ENCODE peak calls at places on chromosome 6, in nine cellular contexts. One of them, this sample, is unnamed.

GRCh38 chr6:18359237-18359885 is 27.8 kb upstream of the RNF144B start:
- DNase-seq in caudate nucleus: no peak
- DNase-seq in H4: no peak
- DNase-seq in stimulated activated CD4-positive, alpha-beta T cell treated with anti-CD3 and anti-CD28 coated beads, Interleukin-2, amount 100 ng/mL, for 48 hours: no peak
- DNase-seq in H54: no peak
- DNase-seq in neural crest cell: no peak
- DNase-seq in fibroblast of lung: no peak
- DNase-seq in Ammon's horn: peak; percentile 49
- DNase-seq in GM23248: no peak
- DNase-seq in this sample: no peak

GRCh38 chr6:137258170-137258569 is 39.0 kb upstream of the IFNGR1 start:
- DNase-seq in fibroblast of lung: no peak
- DNase-seq in H4: peak; percentile 56
- DNase-seq in GM23248: no peak
- DNase-seq in caudate nucleus: no peak
- DNase-seq in neural crest cell: no peak
- DNase-seq in stimulated activated CD4-positive, alpha-beta T cell treated with anti-CD3 and anti-CD28 coated beads, Interleukin-2, amount 100 ng/mL, for 48 hours: no peak
- DNase-seq in Ammon's horn: no peak
- DNase-seq in H54: no peak
- DNase-seq in this sample: no peak

GRCh38 chr6:14664616-14665315 is 547.2 kb downstream of the CD83 start:
- DNase-seq in caudate nucleus: no peak
- DNase-seq in H4: no peak
- DNase-seq in GM23248: peak; percentile 50
- DNase-seq in fibroblast of lung: no peak
- DNase-seq in H54: peak; percentile 29
- DNase-seq in neural crest cell: peak; percentile 8
- DNase-seq in Ammon's horn: no peak
- DNase-seq in stimulated activated CD4-positive, alpha-beta T cell treated with anti-CD3 and anti-CD28 coated beads, Interleukin-2, amount 100 ng/mL, for 48 hours: no peak
- DNase-seq in this sample: no peak

GRCh38 chr6:143536866-143537691 is 25.6 kb upstream of the FUCA2 start:
- DNase-seq in caudate nucleus: peak; percentile 37
- DNase-seq in stimulated activated CD4-positive, alpha-beta T cell treated with anti-CD3 and anti-CD28 coated beads, Interleukin-2, amount 100 ng/mL, for 48 hours: peak; percentile 52
- DNase-seq in GM23248: peak; percentile 81
- DNase-seq in H54: no peak
- DNase-seq in neural crest cell: peak; percentile 57
- DNase-seq in Ammon's horn: peak; percentile 69
- DNase-seq in fibroblast of lung: peak; percentile 61
- DNase-seq in H4: peak; percentile 14
- DNase-seq in this sample: peak; percentile 70

GRCh38 chr6:17165383-17165782 is 63.5 kb downstream of the STMND1 start:
- DNase-seq in fibroblast of lung: peak; percentile 55
- DNase-seq in stimulated activated CD4-positive, alpha-beta T cell treated with anti-CD3 and anti-CD28 coated beads, Interleukin-2, amount 100 ng/mL, for 48 hours: no peak
- DNase-seq in Ammon's horn: peak; percentile 3
- DNase-seq in caudate nucleus: no peak
- DNase-seq in H54: no peak
- DNase-seq in neural crest cell: no peak
- DNase-seq in GM23248: peak; percentile 51
- DNase-seq in H4: no peak
- DNase-seq in this sample: no peak

GRCh38 chr6:117451607-117452164 is 25.9 kb upstream of the ROS1 start:
- DNase-seq in caudate nucleus: no peak
- DNase-seq in GM23248: peak; percentile 14
- DNase-seq in fibroblast of lung: peak; percentile 51
- DNase-seq in H4: peak; percentile 8
- DNase-seq in neural crest cell: no peak
- DNase-seq in Ammon's horn: no peak
- DNase-seq in H54: no peak
- DNase-seq in stimulated activated CD4-positive, alpha-beta T cell treated with anti-CD3 and anti-CD28 coated beads, Interleukin-2, amount 100 ng/mL, for 48 hours: no peak
- DNase-seq in this sample: no peak

GRCh38 chr6:4008324-4009047 is 70.5 kb downstream of the FAM217A start:
- DNase-seq in H4: peak; percentile 86
- DNase-seq in GM23248: peak; percentile 94
- DNase-seq in H54: no peak
- DNase-seq in stimulated activated CD4-positive, alpha-beta T cell treated with anti-CD3 and anti-CD28 coated beads, Interleukin-2, amount 100 ng/mL, for 48 hours: no peak
- DNase-seq in Ammon's horn: peak; percentile 61
- DNase-seq in neural crest cell: no peak
- DNase-seq in fibroblast of lung: peak; percentile 94
- DNase-seq in caudate nucleus: no peak
- DNase-seq in this sample: peak; percentile 68

GRCh38 chr6:37441651-37442050 is 8.6 kb downstream of the CMTR1 start:
- DNase-seq in Ammon's horn: no peak
- DNase-seq in H54: no peak
- DNase-seq in caudate nucleus: no peak
- DNase-seq in H4: no peak
- DNase-seq in stimulated activated CD4-positive, alpha-beta T cell treated with anti-CD3 and anti-CD28 coated beads, Interleukin-2, amount 100 ng/mL, for 48 hours: no peak
- DNase-seq in neural crest cell: no peak
- DNase-seq in fibroblast of lung: no peak
- DNase-seq in GM23248: no peak
- DNase-seq in this sample: no peak

GRCh38 chr6:51844391-51844735 is 243.1 kb downstream of the PKHD1 start:
- DNase-seq in stimulated activated CD4-positive, alpha-beta T cell treated with anti-CD3 and anti-CD28 coated beads, Interleukin-2, amount 100 ng/mL, for 48 hours: no peak
- DNase-seq in H4: no peak
- DNase-seq in Ammon's horn: no peak
- DNase-seq in caudate nucleus: no peak
- DNase-seq in fibroblast of lung: no peak
- DNase-seq in H54: no peak
- DNase-seq in neural crest cell: no peak
- DNase-seq in GM23248: no peak
- DNase-seq in this sample: peak; percentile 84

GRCh38 chr6:96939019-96939805 is 14.7 kb downstream of the KLHL32 start:
- DNase-seq in caudate nucleus: no peak
- DNase-seq in GM23248: peak; percentile 54
- DNase-seq in neural crest cell: no peak
- DNase-seq in H4: peak; percentile 8
- DNase-seq in fibroblast of lung: peak; percentile 47
- DNase-seq in H54: no peak
- DNase-seq in stimulated activated CD4-positive, alpha-beta T cell treated with anti-CD3 and anti-CD28 coated beads, Interleukin-2, amount 100 ng/mL, for 48 hours: no peak
- DNase-seq in Ammon's horn: peak; percentile 79
- DNase-seq in this sample: peak; percentile 80

GRCh38 chr6:139172151-139172550 is 37.3 kb downstream of the HECA start:
- DNase-seq in fibroblast of lung: no peak
- DNase-seq in stimulated activated CD4-positive, alpha-beta T cell treated with anti-CD3 and anti-CD28 coated beads, Interleukin-2, amount 100 ng/mL, for 48 hours: no peak
- DNase-seq in GM23248: no peak
- DNase-seq in Ammon's horn: no peak
- DNase-seq in H54: no peak
- DNase-seq in H4: no peak
- DNase-seq in caudate nucleus: no peak
- DNase-seq in neural crest cell: no peak
- DNase-seq in this sample: no peak

GRCh38 chr6:62613920-62614319 is 327.9 kb upstream of the KHDRBS2 start:
- DNase-seq in neural crest cell: no peak
- DNase-seq in GM23248: no peak
- DNase-seq in H54: no peak
- DNase-seq in fibroblast of lung: no peak
- DNase-seq in H4: no peak
- DNase-seq in stimulated activated CD4-positive, alpha-beta T cell treated with anti-CD3 and anti-CD28 coated beads, Interleukin-2, amount 100 ng/mL, for 48 hours: no peak
- DNase-seq in Ammon's horn: no peak
- DNase-seq in caudate nucleus: no peak
- DNase-seq in this sample: no peak

GRCh38 chr6:68826501-68826900 is 191.4 kb downstream of the ADGRB3 start:
- DNase-seq in fibroblast of lung: peak; percentile 15
- DNase-seq in Ammon's horn: no peak
- DNase-seq in H4: no peak
- DNase-seq in neural crest cell: no peak
- DNase-seq in stimulated activated CD4-positive, alpha-beta T cell treated with anti-CD3 and anti-CD28 coated beads, Interleukin-2, amount 100 ng/mL, for 48 hours: no peak
- DNase-seq in GM23248: no peak
- DNase-seq in caudate nucleus: no peak
- DNase-seq in H54: no peak
- DNase-seq in this sample: no peak

GRCh38 chr6:138267971-138268895 is 49.9 kb upstream of the PBOV1 start:
- DNase-seq in H4: no peak
- DNase-seq in caudate nucleus: no peak
- DNase-seq in stimulated activated CD4-positive, alpha-beta T cell treated with anti-CD3 and anti-CD28 coated beads, Interleukin-2, amount 100 ng/mL, for 48 hours: no peak
- DNase-seq in Ammon's horn: no peak
- DNase-seq in H54: no peak
- DNase-seq in GM23248: no peak
- DNase-seq in fibroblast of lung: no peak
- DNase-seq in neural crest cell: no peak
- DNase-seq in this sample: peak; percentile 74

GRCh38 chr6:169292340-169293124 is 38.9 kb upstream of the THBS2 start:
- DNase-seq in H54: peak; percentile 22
- DNase-seq in caudate nucleus: no peak
- DNase-seq in H4: peak; percentile 29
- DNase-seq in Ammon's horn: no peak
- DNase-seq in fibroblast of lung: peak; percentile 94
- DNase-seq in neural crest cell: no peak
- DNase-seq in GM23248: peak; percentile 94
- DNase-seq in stimulated activated CD4-positive, alpha-beta T cell treated with anti-CD3 and anti-CD28 coated beads, Interleukin-2, amount 100 ng/mL, for 48 hours: no peak
- DNase-seq in this sample: peak; percentile 95

GRCh38 chr6:157462956-157463742 is 82.2 kb downstream of the ZDHHC14 start:
- DNase-seq in neural crest cell: no peak
- DNase-seq in stimulated activated CD4-positive, alpha-beta T cell treated with anti-CD3 and anti-CD28 coated beads, Interleukin-2, amount 100 ng/mL, for 48 hours: no peak
- DNase-seq in H54: no peak
- DNase-seq in Ammon's horn: no peak
- DNase-seq in fibroblast of lung: no peak
- DNase-seq in caudate nucleus: no peak
- DNase-seq in GM23248: no peak
- DNase-seq in H4: no peak
- DNase-seq in this sample: no peak

GRCh38 chr6:53829698-53830221 is 35.0 kb downstream of the LRRC1 start:
- DNase-seq in H4: no peak
- DNase-seq in stimulated activated CD4-positive, alpha-beta T cell treated with anti-CD3 and anti-CD28 coated beads, Interleukin-2, amount 100 ng/mL, for 48 hours: no peak
- DNase-seq in caudate nucleus: no peak
- DNase-seq in Ammon's horn: no peak
- DNase-seq in GM23248: no peak
- DNase-seq in H54: no peak
- DNase-seq in fibroblast of lung: no peak
- DNase-seq in neural crest cell: no peak
- DNase-seq in this sample: no peak

GRCh38 chr6:18423426-18423825 is 36.3 kb downstream of the RNF144B start:
- DNase-seq in fibroblast of lung: no peak
- DNase-seq in GM23248: no peak
- DNase-seq in caudate nucleus: no peak
- DNase-seq in stimulated activated CD4-positive, alpha-beta T cell treated with anti-CD3 and anti-CD28 coated beads, Interleukin-2, amount 100 ng/mL, for 48 hours: no peak
- DNase-seq in H54: no peak
- DNase-seq in Ammon's horn: no peak
- DNase-seq in neural crest cell: no peak
- DNase-seq in H4: no peak
- DNase-seq in this sample: no peak

GRCh38 chr6:3363296-3364025 is 93.4 kb downstream of the SLC22A23 start:
- DNase-seq in GM23248: no peak
- DNase-seq in neural crest cell: no peak
- DNase-seq in Ammon's horn: no peak
- DNase-seq in fibroblast of lung: no peak
- DNase-seq in stimulated activated CD4-positive, alpha-beta T cell treated with anti-CD3 and anti-CD28 coated beads, Interleukin-2, amount 100 ng/mL, for 48 hours: no peak
- DNase-seq in H4: no peak
- DNase-seq in H54: no peak
- DNase-seq in caudate nucleus: no peak
- DNase-seq in this sample: peak; percentile 66

GRCh38 chr6:130293800-130294199 is 71.0 kb upstream of the SAMD3 start:
- DNase-seq in Ammon's horn: peak; percentile 27
- DNase-seq in caudate nucleus: no peak
- DNase-seq in stimulated activated CD4-positive, alpha-beta T cell treated with anti-CD3 and anti-CD28 coated beads, Interleukin-2, amount 100 ng/mL, for 48 hours: no peak
- DNase-seq in neural crest cell: peak; percentile 5
- DNase-seq in H4: peak; percentile 30
- DNase-seq in fibroblast of lung: peak; percentile 74
- DNase-seq in H54: peak; percentile 8
- DNase-seq in GM23248: peak; percentile 79
- DNase-seq in this sample: peak; percentile 25

GRCh38 chr6:126672654-126673053 is 332.7 kb downstream of the CENPW start:
- DNase-seq in Ammon's horn: no peak
- DNase-seq in GM23248: peak; percentile 40
- DNase-seq in caudate nucleus: no peak
- DNase-seq in fibroblast of lung: peak; percentile 73
- DNase-seq in H54: no peak
- DNase-seq in H4: no peak
- DNase-seq in stimulated activated CD4-positive, alpha-beta T cell treated with anti-CD3 and anti-CD28 coated beads, Interleukin-2, amount 100 ng/mL, for 48 hours: no peak
- DNase-seq in neural crest cell: no peak
- DNase-seq in this sample: no peak

GRCh38 chr6:127518710-127519468 is at the start of gene MTCL3:
- DNase-seq in caudate nucleus: peak; percentile 70
- DNase-seq in GM23248: peak; percentile 77
- DNase-seq in stimulated activated CD4-positive, alpha-beta T cell treated with anti-CD3 and anti-CD28 coated beads, Interleukin-2, amount 100 ng/mL, for 48 hours: peak; percentile 46
- DNase-seq in H54: no peak
- DNase-seq in H4: peak; percentile 74
- DNase-seq in Ammon's horn: peak; percentile 61
- DNase-seq in fibroblast of lung: peak; percentile 68
- DNase-seq in neural crest cell: peak; percentile 71
- DNase-seq in this sample: peak; percentile 91

GRCh38 chr6:5677219-5678000 is 329.3 kb downstream of the NRN1 start:
- DNase-seq in neural crest cell: no peak
- DNase-seq in H4: no peak
- DNase-seq in fibroblast of lung: no peak
- DNase-seq in Ammon's horn: no peak
- DNase-seq in GM23248: peak; percentile 35
- DNase-seq in H54: no peak
- DNase-seq in stimulated activated CD4-positive, alpha-beta T cell treated with anti-CD3 and anti-CD28 coated beads, Interleukin-2, amount 100 ng/mL, for 48 hours: no peak
- DNase-seq in caudate nucleus: no peak
- DNase-seq in this sample: no peak

GRCh38 chr6:14396826-14397517 is 279.4 kb downstream of the CD83 start:
- DNase-seq in neural crest cell: no peak
- DNase-seq in GM23248: peak; percentile 66
- DNase-seq in H54: peak; percentile 79
- DNase-seq in Ammon's horn: no peak
- DNase-seq in fibroblast of lung: peak; percentile 54
- DNase-seq in stimulated activated CD4-positive, alpha-beta T cell treated with anti-CD3 and anti-CD28 coated beads, Interleukin-2, amount 100 ng/mL, for 48 hours: no peak
- DNase-seq in H4: no peak
- DNase-seq in caudate nucleus: no peak
- DNase-seq in this sample: no peak

GRCh38 chr6:154403803-154404202 is 47.2 kb upstream of the IPCEF1 start:
- DNase-seq in fibroblast of lung: peak; percentile 85
- DNase-seq in Ammon's horn: peak; percentile 25
- DNase-seq in stimulated activated CD4-positive, alpha-beta T cell treated with anti-CD3 and anti-CD28 coated beads, Interleukin-2, amount 100 ng/mL, for 48 hours: no peak
- DNase-seq in H54: peak; percentile 30
- DNase-seq in neural crest cell: no peak
- DNase-seq in H4: peak; percentile 80
- DNase-seq in caudate nucleus: no peak
- DNase-seq in GM23248: peak; percentile 67
- DNase-seq in this sample: peak; percentile 26

GRCh38 chr6:12570461-12571030 is 146.0 kb upstream of the PHACTR1 start:
- DNase-seq in H4: peak; percentile 32
- DNase-seq in Ammon's horn: peak; percentile 39
- DNase-seq in fibroblast of lung: no peak
- DNase-seq in neural crest cell: no peak
- DNase-seq in H54: no peak
- DNase-seq in stimulated activated CD4-positive, alpha-beta T cell treated with anti-CD3 and anti-CD28 coated beads, Interleukin-2, amount 100 ng/mL, for 48 hours: no peak
- DNase-seq in GM23248: peak; percentile 85
- DNase-seq in caudate nucleus: no peak
- DNase-seq in this sample: no peak

GRCh38 chr6:124131779-124132178 is 328.1 kb downstream of the NKAIN2 start:
- DNase-seq in H54: no peak
- DNase-seq in H4: peak; percentile 8
- DNase-seq in stimulated activated CD4-positive, alpha-beta T cell treated with anti-CD3 and anti-CD28 coated beads, Interleukin-2, amount 100 ng/mL, for 48 hours: no peak
- DNase-seq in GM23248: no peak
- DNase-seq in fibroblast of lung: no peak
- DNase-seq in Ammon's horn: no peak
- DNase-seq in neural crest cell: no peak
- DNase-seq in caudate nucleus: no peak
- DNase-seq in this sample: peak; percentile 7

GRCh38 chr6:158387036-158387435 is 74.8 kb downstream of the TULP4 start:
- DNase-seq in GM23248: no peak
- DNase-seq in neural crest cell: no peak
- DNase-seq in H54: no peak
- DNase-seq in fibroblast of lung: peak; percentile 26
- DNase-seq in stimulated activated CD4-positive, alpha-beta T cell treated with anti-CD3 and anti-CD28 coated beads, Interleukin-2, amount 100 ng/mL, for 48 hours: no peak
- DNase-seq in caudate nucleus: no peak
- DNase-seq in H4: no peak
- DNase-seq in Ammon's horn: no peak
- DNase-seq in this sample: no peak

GRCh38 chr6:145929037-145929633 is 35.0 kb downstream of the SHPRH start:
- DNase-seq in neural crest cell: no peak
- DNase-seq in H54: no peak
- DNase-seq in H4: peak; percentile 9
- DNase-seq in caudate nucleus: no peak
- DNase-seq in fibroblast of lung: peak; percentile 74
- DNase-seq in stimulated activated CD4-positive, alpha-beta T cell treated with anti-CD3 and anti-CD28 coated beads, Interleukin-2, amount 100 ng/mL, for 48 hours: no peak
- DNase-seq in GM23248: peak; percentile 60
- DNase-seq in Ammon's horn: peak; percentile 36
- DNase-seq in this sample: peak; percentile 6

GRCh38 chr6:159973951-159974350 is 5.1 kb downstream of the IGF2R start:
- DNase-seq in caudate nucleus: no peak
- DNase-seq in stimulated activated CD4-positive, alpha-beta T cell treated with anti-CD3 and anti-CD28 coated beads, Interleukin-2, amount 100 ng/mL, for 48 hours: no peak
- DNase-seq in GM23248: peak; percentile 79
- DNase-seq in neural crest cell: no peak
- DNase-seq in H54: no peak
- DNase-seq in H4: no peak
- DNase-seq in Ammon's horn: no peak
- DNase-seq in fibroblast of lung: peak; percentile 70
- DNase-seq in this sample: peak; percentile 48

GRCh38 chr6:106113256-106113954 is 27.3 kb downstream of the PRDM1 start:
- DNase-seq in H4: no peak
- DNase-seq in caudate nucleus: no peak
- DNase-seq in Ammon's horn: no peak
- DNase-seq in neural crest cell: no peak
- DNase-seq in H54: no peak
- DNase-seq in fibroblast of lung: no peak
- DNase-seq in stimulated activated CD4-positive, alpha-beta T cell treated with anti-CD3 and anti-CD28 coated beads, Interleukin-2, amount 100 ng/mL, for 48 hours: no peak
- DNase-seq in GM23248: no peak
- DNase-seq in this sample: no peak